ENCODE peak calls at places on chromosomes 1 and 21, in nine cellular contexts. One of them, this sample, is unnamed.

GRCh38 chr1:149843302-149844041 is 55.9 kb upstream of the BOLA1 start:
- DNase-seq in tibial nerve: no peak
- DNase-seq in omental fat pad: no peak
- DNase-seq in mammary epithelial cell: no peak
- DNase-seq in heart left ventricle: no peak
- DNase-seq in right atrium auricular region: no peak
- DNase-seq in astrocyte of the spinal cord: peak
- DNase-seq in pancreas: no peak
- DNase-seq in fibroblast of the aortic adventitia: no peak
- DNase-seq in this sample: no peak

GRCh38 chr1:220370041-220370700 is 97.9 kb upstream of the RAB3GAP2 start:
- DNase-seq in tibial nerve: no peak
- DNase-seq in omental fat pad: no peak
- DNase-seq in mammary epithelial cell: peak
- DNase-seq in heart left ventricle: peak
- DNase-seq in right atrium auricular region: no peak
- DNase-seq in astrocyte of the spinal cord: peak
- DNase-seq in pancreas: no peak
- DNase-seq in fibroblast of the aortic adventitia: peak
- DNase-seq in this sample: no peak

GRCh38 chr1:228338521-228339051 is 68.0 kb downstream of the TRIM11 start:
- DNase-seq in tibial nerve: no peak
- DNase-seq in omental fat pad: no peak
- DNase-seq in mammary epithelial cell: no peak
- DNase-seq in heart left ventricle: no peak
- DNase-seq in right atrium auricular region: no peak
- DNase-seq in astrocyte of the spinal cord: no peak
- DNase-seq in pancreas: no peak
- DNase-seq in fibroblast of the aortic adventitia: no peak
- DNase-seq in this sample: no peak

GRCh38 chr1:49824261-49824660 is 199.5 kb downstream of the AGBL4 start:
- DNase-seq in tibial nerve: no peak
- DNase-seq in omental fat pad: no peak
- DNase-seq in mammary epithelial cell: no peak
- DNase-seq in heart left ventricle: no peak
- DNase-seq in right atrium auricular region: no peak
- DNase-seq in astrocyte of the spinal cord: no peak
- DNase-seq in pancreas: no peak
- DNase-seq in fibroblast of the aortic adventitia: no peak
- DNase-seq in this sample: no peak

GRCh38 chr1:153649137-153649866 is 9.2 kb upstream of the SNAPIN start:
- DNase-seq in tibial nerve: no peak
- DNase-seq in omental fat pad: no peak
- DNase-seq in mammary epithelial cell: no peak
- DNase-seq in heart left ventricle: no peak
- DNase-seq in right atrium auricular region: no peak
- DNase-seq in astrocyte of the spinal cord: no peak
- DNase-seq in pancreas: no peak
- DNase-seq in fibroblast of the aortic adventitia: no peak
- DNase-seq in this sample: no peak

GRCh38 chr1:6603424-6603850 is 768 bp upstream of the KLHL21 start:
- DNase-seq in tibial nerve: no peak
- DNase-seq in omental fat pad: no peak
- DNase-seq in mammary epithelial cell: no peak
- DNase-seq in heart left ventricle: peak
- DNase-seq in right atrium auricular region: peak
- DNase-seq in astrocyte of the spinal cord: peak
- DNase-seq in pancreas: peak
- DNase-seq in fibroblast of the aortic adventitia: peak
- DNase-seq in this sample: no peak

GRCh38 chr1:163191301-163191700 is 11.4 kb downstream of the RGS5 start:
- DNase-seq in tibial nerve: no peak
- DNase-seq in omental fat pad: no peak
- DNase-seq in mammary epithelial cell: no peak
- DNase-seq in heart left ventricle: no peak
- DNase-seq in right atrium auricular region: no peak
- DNase-seq in astrocyte of the spinal cord: no peak
- DNase-seq in pancreas: no peak
- DNase-seq in fibroblast of the aortic adventitia: no peak
- DNase-seq in this sample: no peak

GRCh38 chr1:63703661-63704060 is 70.2 kb upstream of the ROR1 start:
- DNase-seq in tibial nerve: no peak
- DNase-seq in omental fat pad: no peak
- DNase-seq in mammary epithelial cell: no peak
- DNase-seq in heart left ventricle: no peak
- DNase-seq in right atrium auricular region: no peak
- DNase-seq in astrocyte of the spinal cord: no peak
- DNase-seq in pancreas: no peak
- DNase-seq in fibroblast of the aortic adventitia: no peak
- DNase-seq in this sample: no peak

GRCh38 chr21:41483415-41483814 is 24.5 kb downstream of the TMPRSS2 start:
- DNase-seq in tibial nerve: no peak
- DNase-seq in omental fat pad: no peak
- DNase-seq in mammary epithelial cell: no peak
- DNase-seq in heart left ventricle: no peak
- DNase-seq in right atrium auricular region: no peak
- DNase-seq in astrocyte of the spinal cord: no peak
- DNase-seq in pancreas: no peak
- DNase-seq in fibroblast of the aortic adventitia: no peak
- DNase-seq in this sample: no peak

GRCh38 chr1:186708578-186709203 is 28.5 kb upstream of the PTGS2 start:
- DNase-seq in tibial nerve: no peak
- DNase-seq in omental fat pad: no peak
- DNase-seq in mammary epithelial cell: peak
- DNase-seq in heart left ventricle: no peak
- DNase-seq in right atrium auricular region: no peak
- DNase-seq in astrocyte of the spinal cord: peak
- DNase-seq in pancreas: no peak
- DNase-seq in fibroblast of the aortic adventitia: peak
- DNase-seq in this sample: no peak

GRCh38 chr1:15031251-15031930 is 122.2 kb upstream of the TMEM51 start:
- DNase-seq in tibial nerve: no peak
- DNase-seq in omental fat pad: no peak
- DNase-seq in mammary epithelial cell: peak
- DNase-seq in heart left ventricle: no peak
- DNase-seq in right atrium auricular region: no peak
- DNase-seq in astrocyte of the spinal cord: peak
- DNase-seq in pancreas: no peak
- DNase-seq in fibroblast of the aortic adventitia: no peak
- DNase-seq in this sample: no peak

GRCh38 chr1:27727126-27727525 is 1.4 kb downstream of the FAM76A start:
- DNase-seq in tibial nerve: no peak
- DNase-seq in omental fat pad: no peak
- DNase-seq in mammary epithelial cell: no peak
- DNase-seq in heart left ventricle: no peak
- DNase-seq in right atrium auricular region: no peak
- DNase-seq in astrocyte of the spinal cord: peak
- DNase-seq in pancreas: no peak
- DNase-seq in fibroblast of the aortic adventitia: peak
- DNase-seq in this sample: no peak

GRCh38 chr1:2230781-2231666 is 2.9 kb downstream of the SKI start:
- DNase-seq in tibial nerve: no peak
- DNase-seq in omental fat pad: no peak
- DNase-seq in mammary epithelial cell: peak
- DNase-seq in heart left ventricle: peak
- DNase-seq in right atrium auricular region: no peak
- DNase-seq in astrocyte of the spinal cord: no peak
- DNase-seq in pancreas: no peak
- DNase-seq in fibroblast of the aortic adventitia: no peak
- DNase-seq in this sample: no peak
- TF ChIP-seq CTCF in tibial nerve: no peak
- TF ChIP-seq CTCF in omental fat pad: no peak
- TF ChIP-seq CTCF in mammary epithelial cell: no peak
- TF ChIP-seq CTCF in heart left ventricle: no peak
- TF ChIP-seq CTCF in right atrium auricular region: no peak
- TF ChIP-seq CTCF in astrocyte of the spinal cord: no peak
- TF ChIP-seq CTCF in pancreas: no peak
- TF ChIP-seq CTCF in fibroblast of the aortic adventitia: no peak
- TF ChIP-seq CTCF in this sample: no peak

GRCh38 chr1:51158263-51158662 is 56.2 kb downstream of the C1orf185 start:
- DNase-seq in tibial nerve: no peak
- DNase-seq in omental fat pad: no peak
- DNase-seq in mammary epithelial cell: no peak
- DNase-seq in heart left ventricle: no peak
- DNase-seq in right atrium auricular region: no peak
- DNase-seq in astrocyte of the spinal cord: no peak
- DNase-seq in pancreas: no peak
- DNase-seq in fibroblast of the aortic adventitia: no peak
- DNase-seq in this sample: no peak

GRCh38 chr1:51154776-51155175 is 52.7 kb downstream of the C1orf185 start:
- DNase-seq in tibial nerve: no peak
- DNase-seq in omental fat pad: no peak
- DNase-seq in mammary epithelial cell: no peak
- DNase-seq in heart left ventricle: no peak
- DNase-seq in right atrium auricular region: no peak
- DNase-seq in astrocyte of the spinal cord: no peak
- DNase-seq in pancreas: no peak
- DNase-seq in fibroblast of the aortic adventitia: no peak
- DNase-seq in this sample: no peak

GRCh38 chr1:51157411-51157810 is 55.4 kb downstream of the C1orf185 start:
- DNase-seq in tibial nerve: no peak
- DNase-seq in omental fat pad: no peak
- DNase-seq in mammary epithelial cell: no peak
- DNase-seq in heart left ventricle: no peak
- DNase-seq in right atrium auricular region: no peak
- DNase-seq in astrocyte of the spinal cord: no peak
- DNase-seq in pancreas: no peak
- DNase-seq in fibroblast of the aortic adventitia: no peak
- DNase-seq in this sample: no peak

GRCh38 chr1:51156752-51157151 is 54.7 kb downstream of the C1orf185 start:
- DNase-seq in tibial nerve: no peak
- DNase-seq in omental fat pad: no peak
- DNase-seq in mammary epithelial cell: no peak
- DNase-seq in heart left ventricle: no peak
- DNase-seq in right atrium auricular region: no peak
- DNase-seq in astrocyte of the spinal cord: no peak
- DNase-seq in pancreas: no peak
- DNase-seq in fibroblast of the aortic adventitia: no peak
- DNase-seq in this sample: no peak
- TF ChIP-seq CTCF in tibial nerve: no peak
- TF ChIP-seq CTCF in omental fat pad: no peak
- TF ChIP-seq CTCF in mammary epithelial cell: no peak
- TF ChIP-seq CTCF in heart left ventricle: no peak
- TF ChIP-seq CTCF in right atrium auricular region: no peak
- TF ChIP-seq CTCF in astrocyte of the spinal cord: no peak
- TF ChIP-seq CTCF in pancreas: no peak
- TF ChIP-seq CTCF in fibroblast of the aortic adventitia: no peak
- TF ChIP-seq CTCF in this sample: no peak

DNA sequence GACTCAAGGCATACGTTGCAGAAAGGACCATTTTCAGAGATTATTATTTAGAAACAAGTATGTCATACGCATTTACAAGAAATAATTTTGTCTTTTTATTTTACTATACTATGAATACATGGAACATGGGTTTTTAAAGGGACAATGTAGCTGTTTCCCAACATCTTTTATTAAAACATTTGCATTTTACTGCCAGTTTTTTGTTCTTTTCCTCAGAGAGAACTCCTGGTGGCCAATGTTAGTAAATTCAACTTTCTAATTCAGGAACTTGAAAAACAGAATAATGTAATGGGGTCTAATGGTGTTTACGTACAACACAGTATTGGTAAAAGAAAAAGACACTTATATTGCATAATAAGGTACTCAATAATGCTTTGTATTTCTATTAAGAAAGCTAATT is 14.9 kb downstream of the PRDM2 start:
- DNase-seq in tibial nerve: no peak
- DNase-seq in omental fat pad: no peak
- DNase-seq in mammary epithelial cell: no peak
- DNase-seq in heart left ventricle: no peak
- DNase-seq in right atrium auricular region: no peak
- DNase-seq in astrocyte of the spinal cord: no peak
- DNase-seq in pancreas: no peak
- DNase-seq in fibroblast of the aortic adventitia: no peak
- DNase-seq in this sample: no peak
- TF ChIP-seq CTCF in tibial nerve: peak
- TF ChIP-seq CTCF in omental fat pad: no peak
- TF ChIP-seq CTCF in mammary epithelial cell: no peak
- TF ChIP-seq CTCF in heart left ventricle: no peak
- TF ChIP-seq CTCF in right atrium auricular region: peak
- TF ChIP-seq CTCF in astrocyte of the spinal cord: peak
- TF ChIP-seq CTCF in pancreas: no peak
- TF ChIP-seq CTCF in fibroblast of the aortic adventitia: peak
- TF ChIP-seq CTCF in this sample: peak

GRCh38 chr1:182029379-182030331 is 31.9 kb downstream of the ZNF648 start:
- DNase-seq in tibial nerve: peak
- DNase-seq in omental fat pad: peak
- DNase-seq in mammary epithelial cell: peak
- DNase-seq in heart left ventricle: peak
- DNase-seq in right atrium auricular region: peak
- DNase-seq in astrocyte of the spinal cord: peak
- DNase-seq in pancreas: peak
- DNase-seq in fibroblast of the aortic adventitia: peak
- DNase-seq in this sample: peak
- TF ChIP-seq CTCF in tibial nerve: peak
- TF ChIP-seq CTCF in omental fat pad: no peak
- TF ChIP-seq CTCF in mammary epithelial cell: no peak
- TF ChIP-seq CTCF in heart left ventricle: peak
- TF ChIP-seq CTCF in right atrium auricular region: peak
- TF ChIP-seq CTCF in astrocyte of the spinal cord: peak
- TF ChIP-seq CTCF in pancreas: no peak
- TF ChIP-seq CTCF in fibroblast of the aortic adventitia: peak
- TF ChIP-seq CTCF in this sample: peak

GRCh38 chr1:112927462-112927971 is 28.5 kb downstream of the SLC16A1 start:
- DNase-seq in tibial nerve: no peak
- DNase-seq in omental fat pad: no peak
- DNase-seq in mammary epithelial cell: no peak
- DNase-seq in heart left ventricle: no peak
- DNase-seq in right atrium auricular region: no peak
- DNase-seq in astrocyte of the spinal cord: no peak
- DNase-seq in pancreas: no peak
- DNase-seq in fibroblast of the aortic adventitia: no peak
- DNase-seq in this sample: no peak

GRCh38 chr1:112923956-112924349 is 32.0 kb downstream of the SLC16A1 start:
- DNase-seq in tibial nerve: no peak
- DNase-seq in omental fat pad: no peak
- DNase-seq in mammary epithelial cell: no peak
- DNase-seq in heart left ventricle: no peak
- DNase-seq in right atrium auricular region: no peak
- DNase-seq in astrocyte of the spinal cord: no peak
- DNase-seq in pancreas: no peak
- DNase-seq in fibroblast of the aortic adventitia: no peak
- DNase-seq in this sample: no peak

GRCh38 chr1:112926858-112927257 is 29.1 kb downstream of the SLC16A1 start:
- DNase-seq in tibial nerve: no peak
- DNase-seq in omental fat pad: no peak
- DNase-seq in mammary epithelial cell: no peak
- DNase-seq in heart left ventricle: no peak
- DNase-seq in right atrium auricular region: no peak
- DNase-seq in astrocyte of the spinal cord: no peak
- DNase-seq in pancreas: no peak
- DNase-seq in fibroblast of the aortic adventitia: no peak
- DNase-seq in this sample: no peak

GRCh38 chr1:112923234-112923955 is 32.6 kb downstream of the SLC16A1 start:
- DNase-seq in tibial nerve: no peak
- DNase-seq in omental fat pad: no peak
- DNase-seq in mammary epithelial cell: no peak
- DNase-seq in heart left ventricle: no peak
- DNase-seq in right atrium auricular region: no peak
- DNase-seq in astrocyte of the spinal cord: no peak
- DNase-seq in pancreas: no peak
- DNase-seq in fibroblast of the aortic adventitia: no peak
- DNase-seq in this sample: no peak

GRCh38 chr1:112925015-112925414 is 31.0 kb downstream of the SLC16A1 start:
- DNase-seq in tibial nerve: no peak
- DNase-seq in omental fat pad: no peak
- DNase-seq in mammary epithelial cell: no peak
- DNase-seq in heart left ventricle: no peak
- DNase-seq in right atrium auricular region: no peak
- DNase-seq in astrocyte of the spinal cord: no peak
- DNase-seq in pancreas: no peak
- DNase-seq in fibroblast of the aortic adventitia: no peak
- DNase-seq in this sample: no peak
- TF ChIP-seq CTCF in tibial nerve: no peak
- TF ChIP-seq CTCF in omental fat pad: no peak
- TF ChIP-seq CTCF in mammary epithelial cell: no peak
- TF ChIP-seq CTCF in heart left ventricle: no peak
- TF ChIP-seq CTCF in right atrium auricular region: no peak
- TF ChIP-seq CTCF in astrocyte of the spinal cord: peak
- TF ChIP-seq CTCF in pancreas: no peak
- TF ChIP-seq CTCF in fibroblast of the aortic adventitia: peak
- TF ChIP-seq CTCF in this sample: no peak

This sample was measured in mesothelial cell of epicardium.